ENCODE peak calls at places on chromosomes 5 and 9, in nine cellular contexts. Y, O, P, A, M, N, F, E and U are unnamed samples.

GRCh38 chr5:34490501-34491250 is 165.5 kb upstream of the RAI14 start:
- DNase-seq in Y (no peak), O (no peak), P (no peak), A (peak; percentile 79), M (no peak), N (no peak), F (no peak), E (peak; percentile 51), U (no peak)

GRCh38 chr9:127918201-127919107 is 1.6 kb upstream of the ST6GALNAC4 start:
- DNase-seq in Y (no peak), O (no peak), P (no peak), A (peak; percentile 79), M (no peak), N (no peak), F (no peak), E (peak; percentile 53), U (no peak)

GRCh38 chr5:6194261-6194875 is 184.0 kb downstream of the MED10 start:
- DNase-seq in Y (no peak), O (no peak), P (no peak), A (no peak), M (no peak), N (no peak), F (no peak), E (no peak), U (no peak)

GRCh38 chr9:95225016-95225745 is 92.3 kb downstream of the FANCC start:
- DNase-seq in Y (no peak), O (no peak), P (no peak), A (no peak), M (no peak), N (no peak), F (no peak), E (no peak), U (no peak)

GRCh38 chr5:172795401-172795977 is 24.5 kb upstream of the DUSP1 start:
- DNase-seq in Y (peak; percentile 83), O (peak; percentile 74), P (no peak), A (peak; percentile 68), M (no peak), N (peak; percentile 95), F (peak; percentile 79), E (no peak), U (peak; percentile 38)

GRCh38 chr9:33318781-33319180 is 28.5 kb downstream of the NFX1 start:
- DNase-seq in Y (no peak), O (no peak), P (no peak), A (no peak), M (peak; percentile 44), N (no peak), F (no peak), E (no peak), U (no peak)

GRCh38 chr9:121686930-121687541 is 35.6 kb downstream of the DAB2IP start:
- DNase-seq in Y (peak; percentile 85), O (peak; percentile 77), P (peak; percentile 89), A (peak; percentile 97), M (peak; percentile 62), N (peak; percentile 71), F (peak; percentile 83), E (peak; percentile 74), U (peak; percentile 81)

GRCh38 chr9:97480174-97480573 is 21.3 kb upstream of the TMOD1 start:
- DNase-seq in Y (no peak), O (no peak), P (no peak), A (no peak), M (no peak), N (no peak), F (no peak), E (no peak), U (no peak)

GRCh38 chr5:56698463-56699381 is 116.6 kb upstream of the MAP3K1 start:
- DNase-seq in Y (no peak), O (no peak), P (no peak), A (no peak), M (no peak), N (no peak), F (no peak), E (peak; percentile 10), U (no peak)

GRCh38 chr9:93468763-93469456 is 15.5 kb upstream of the FAM120AOS start:
- DNase-seq in Y (no peak), O (no peak), P (no peak), A (peak; percentile 64), M (no peak), N (peak; percentile 12), F (no peak), E (peak; percentile 29), U (no peak)

GRCh38 chr5:83726912-83727311 is 6.3 kb upstream of the HAPLN1 start:
- DNase-seq in Y (no peak), O (no peak), P (no peak), A (no peak), M (no peak), N (peak; percentile 25), F (no peak), E (no peak), U (no peak)

GRCh38 chr5:32249668-32250067 is 63.1 kb downstream of the MTMR12 start:
- DNase-seq in Y (no peak), O (no peak), P (no peak), A (no peak), M (no peak), N (no peak), F (no peak), E (no peak), U (no peak)

GRCh38 chr5:175461370-175461769 is 17.0 kb upstream of the SFXN1 start:
- DNase-seq in Y (no peak), O (no peak), P (no peak), A (no peak), M (no peak), N (no peak), F (no peak), E (no peak), U (no peak)

GRCh38 chr5:149421834-149422233 is 42.7 kb upstream of the IL17B start:
- DNase-seq in Y (no peak), O (no peak), P (no peak), A (no peak), M (no peak), N (no peak), F (no peak), E (no peak), U (no peak)

GRCh38 chr9:8012986-8013385 is 213.4 kb upstream of the DMAC1 start:
- DNase-seq in Y (no peak), O (no peak), P (no peak), A (no peak), M (no peak), N (no peak), F (no peak), E (peak; percentile 25), U (no peak)

GRCh38 chr5:136811551-136811950 is 446.2 kb upstream of the TRPC7 start:
- DNase-seq in Y (no peak), O (no peak), P (no peak), A (no peak), M (no peak), N (peak; percentile 75), F (peak; percentile 46), E (no peak), U (no peak)

GRCh38 chr9:14499976-14500375 is 186.0 kb upstream of the NFIB start:
- DNase-seq in Y (no peak), O (no peak), P (no peak), A (no peak), M (no peak), N (no peak), F (no peak), E (no peak), U (no peak)

GRCh38 chr5:50711280-50711679 is 44.8 kb downstream of the PARP8 start:
- DNase-seq in Y (no peak), O (no peak), P (no peak), A (no peak), M (peak; percentile 68), N (peak; percentile 6), F (peak; percentile 63), E (no peak), U (peak; percentile 42)
- H3K4me3 ChIP-seq in Y (peak overlapping the region; percentile 12), O (no peak overlapping the region), P (no peak overlapping the region), A (no peak overlapping the region), M (no peak overlapping the region), N (no peak overlapping the region), F (no peak overlapping the region), E (no peak overlapping the region), U (no peak overlapping the region)

GRCh38 chr9:86246752-86247161 is 12.7 kb downstream of the C9orf153 start:
- DNase-seq in Y (no peak), O (no peak), P (no peak), A (no peak), M (peak; percentile 7), N (peak; percentile 41), F (peak; percentile 33), E (peak; percentile 26), U (no peak)
- TF ChIP-seq CTCF in Y (peak; percentile 14), O (no peak), P (no peak), A (peak; percentile 48), M (no peak), N (peak; percentile 34), F (no peak), E (peak; percentile 19), U (no peak)

GRCh38 chr5:73299017-73299630 is 126.1 kb downstream of the TMEM174 start:
- DNase-seq in Y (no peak), O (no peak), P (peak; percentile 70), A (peak; percentile 87), M (no peak), N (no peak), F (no peak), E (peak; percentile 84), U (no peak)

GRCh38 chr5:73301208-73302088 is 128.5 kb downstream of the TMEM174 start:
- DNase-seq in Y (no peak), O (no peak), P (no peak), A (peak; percentile 65), M (no peak), N (no peak), F (no peak), E (peak; percentile 21), U (no peak)

GRCh38 chr5:73299665-73300435 is 126.9 kb downstream of the TMEM174 start:
- DNase-seq in Y (no peak), O (no peak), P (no peak), A (peak; percentile 77), M (no peak), N (no peak), F (no peak), E (peak; percentile 81), U (no peak)

GRCh38 chr5:73302797-73303138 is 129.8 kb downstream of the TMEM174 start:
- DNase-seq in Y (no peak), O (no peak), P (no peak), A (no peak), M (no peak), N (peak; percentile 31), F (no peak), E (no peak), U (no peak)

GRCh38 chr5:73300520-73301207 is 127.7 kb downstream of the TMEM174 start:
- DNase-seq in Y (no peak), O (no peak), P (no peak), A (peak; percentile 69), M (no peak), N (no peak), F (no peak), E (peak; percentile 62), U (no peak)
- H3K27me3 ChIP-seq in Y (peaks cover 100% of the 10 kb centered on the region), O (peaks cover 12% of the 10 kb centered on the region), P (peaks cover 25% of the 10 kb centered on the region), A (peaks cover 100% of the 10 kb centered on the region), M (peaks cover 5% of the 10 kb centered on the region), N (no peaks in the 10 kb centered on the region), F (peaks cover 90% of the 10 kb centered on the region), E (peaks cover 100% of the 10 kb centered on the region), U (peaks cover 100% of the 10 kb centered on the region)

DNA sequence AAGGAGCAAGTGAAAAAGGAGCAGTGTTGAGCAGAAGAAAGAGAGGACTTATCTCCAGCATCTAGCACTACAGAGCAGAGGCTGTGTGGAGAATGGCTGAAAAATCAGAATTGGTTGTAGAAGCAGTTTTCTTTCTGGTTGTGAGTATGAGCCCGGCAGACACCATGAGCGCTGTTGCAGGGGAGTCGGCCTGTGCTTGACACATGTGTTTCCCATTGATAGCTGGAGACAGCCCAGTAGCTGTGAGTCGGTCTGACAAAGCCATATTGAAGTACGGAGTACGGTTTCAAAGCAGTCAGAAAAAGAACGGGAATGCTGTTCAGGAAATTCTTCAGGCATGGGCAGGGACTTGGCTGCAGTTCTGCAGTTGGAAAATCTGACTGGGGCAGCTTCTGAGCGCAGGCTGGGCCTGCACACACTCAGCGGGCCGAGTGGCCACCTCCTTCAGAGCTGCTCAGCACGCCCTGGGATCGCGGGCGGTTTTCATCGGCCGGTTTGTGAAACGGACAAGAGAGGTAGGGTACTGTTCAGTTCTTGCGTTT is at the start of gene SGCD:
- DNase-seq in Y (peak; percentile 73), O (peak; percentile 53), P (peak; percentile 69), A (peak; percentile 49), M (no peak), N (peak; percentile 26), F (peak; percentile 77), E (peak; percentile 8), U (peak; percentile 72)
- H3K4me3 ChIP-seq in Y (peak within 1 kb of the TSS; percentile 44), O (peak within 1 kb of the TSS; percentile 34), P (no peak within 1 kb of the TSS), A (no peak within 1 kb of the TSS), M (no peak within 1 kb of the TSS), N (peak within 1 kb of the TSS; percentile 26), F (peak within 1 kb of the TSS; percentile 13), E (no peak within 1 kb of the TSS), U (peak within 1 kb of the TSS; percentile 73)